ENCODE peak calls at places on chromosomes 4 and X, in eight cellular contexts. E is mesenchymal stem cell; R is NCI-H1417 treated with DMSO at 0.1 percent for 48 hours; M is ovary; C is effector CD4-positive, alpha-beta T cell; P is MM.1S; Y is kidney tubule cell; T is myocyte. G is an unnamed sample.

GRCh38 chr4:87354168-87355102 is 31.8 kb upstream of the HSD17B13 start:
- DNase-seq in E (peak; percentile 53), R (no peak), M (no peak), C (no peak), P (no peak), Y (no peak), T (peak; percentile 33), G (no peak)

GRCh38 chr4:170476351-170476750 is 386.6 kb upstream of the AADAT start:
- DNase-seq in E (peak; percentile 71), R (no peak), M (no peak), C (no peak), P (no peak), Y (no peak), T (no peak), G (no peak)

GRCh38 chr4:113978561-113979156 is 788 bp downstream of the ARSJ start:
- DNase-seq in E (no peak), R (no peak), M (peak; percentile 24), C (no peak), P (no peak), Y (peak; percentile 33), T (no peak), G (no peak)

GRCh38 chr4:121879135-121879534 is 8.9 kb upstream of the BBS7 start:
- DNase-seq in E (no peak), R (no peak), M (no peak), C (no peak), P (no peak), Y (no peak), T (no peak), G (no peak)

GRCh38 chr4:6111354-6111930 is 88.9 kb downstream of the JAKMIP1 start:
- DNase-seq in E (no peak), R (no peak), M (no peak), C (no peak), P (peak; percentile 44), Y (no peak), T (no peak), G (no peak)

GRCh38 chr4:6783111-6783981 is 819 bp downstream of the KIAA0232 start:
- DNase-seq in E (peak; percentile 91), R (peak; percentile 17), M (peak; percentile 94), C (peak; percentile 83), P (peak; percentile 85), Y (peak; percentile 88), T (peak; percentile 94), G (peak; percentile 90)

GRCh38 chrX:1807301-1807731 is 192.5 kb downstream of the ASMT start:
- DNase-seq in E (no peak), R (no peak), M (no peak), C (no peak), P (no peak), Y (peak; percentile 6), T (peak; percentile 22), G (peak; percentile 40)

GRCh38 chrX:76253432-76253831 is 80.6 kb downstream of the PBDC1 start:
- DNase-seq in E (peak; percentile 58), R (no peak), M (no peak), C (no peak), P (peak; percentile 52), Y (peak; percentile 39), T (peak; percentile 36), G (peak; percentile 40)

GRCh38 chrX:150581093-150581775 is 12.8 kb downstream of the MTM1 start:
- DNase-seq in E (peak; percentile 64), R (no peak), M (no peak), C (no peak), P (no peak), Y (peak; percentile 65), T (peak; percentile 39), G (no peak)

GRCh38 chr4:100895572-100896197 is 377.9 kb upstream of the EMCN start:
- DNase-seq in E (peak; percentile 18), R (no peak), M (no peak), C (no peak), P (peak; percentile 71), Y (no peak), T (peak; percentile 12), G (no peak)

GRCh38 chr4:178450614-178451013 is 1008.4 kb upstream of the AGA start:
- DNase-seq in E (no peak), R (no peak), M (no peak), C (no peak), P (no peak), Y (no peak), T (no peak), G (no peak)

GRCh38 chr4:147777456-147778091 is 45.7 kb downstream of the ARHGAP10 start:
- DNase-seq in E (peak; percentile 56), R (no peak), M (no peak), C (no peak), P (no peak), Y (peak; percentile 80), T (no peak), G (no peak)

GRCh38 chr4:47482326-47482725 is 2.7 kb upstream of the ATP10D start:
- DNase-seq in E (peak; percentile 63), R (no peak), M (no peak), C (no peak), P (no peak), Y (no peak), T (peak; percentile 41), G (no peak)

GRCh38 chrX:13084611-13085010 is 40.2 kb upstream of the FAM9C start:
- DNase-seq in E (no peak), R (no peak), M (no peak), C (no peak), P (no peak), Y (no peak), T (no peak), G (no peak)

GRCh38 chr4:111718763-111719537 is 426.3 kb upstream of the FAM241A start:
- DNase-seq in E (no peak), R (no peak), M (no peak), C (no peak), P (no peak), Y (no peak), T (no peak), G (no peak)

GRCh38 chr4:12889054-12889453 is 595.1 kb downstream of the RAB28 start:
- DNase-seq in E (peak; percentile 92), R (no peak), M (no peak), C (no peak), P (no peak), Y (peak; percentile 61), T (peak; percentile 3), G (no peak)

GRCh38 chr4:1792158-1792831 is 798 bp upstream of the FGFR3 start:
- DNase-seq in E (no peak), R (no peak), M (no peak), C (no peak), P (no peak), Y (no peak), T (no peak), G (no peak)

GRCh38 chr4:20026456-20026855 is 225.2 kb upstream of the SLIT2 start:
- DNase-seq in E (no peak), R (no peak), M (no peak), C (no peak), P (no peak), Y (no peak), T (no peak), G (no peak)

GRCh38 chr4:8297141-8297601 is 27.6 kb downstream of the HTRA3 start:
- DNase-seq in E (no peak), R (no peak), M (peak; percentile 8), C (peak; percentile 1), P (no peak), Y (no peak), T (no peak), G (no peak)

GRCh38 chr4:117164338-117164737 is 79.0 kb upstream of the TRAM1L1 start:
- DNase-seq in E (no peak), R (no peak), M (no peak), C (no peak), P (peak; percentile 56), Y (no peak), T (peak; percentile 15), G (no peak)

GRCh38 chr4:118968006-118968405 is 79.4 kb downstream of the SYNPO2 start:
- DNase-seq in E (peak; percentile 95), R (no peak), M (peak; percentile 74), C (no peak), P (peak; percentile 92), Y (peak; percentile 88), T (peak; percentile 95), G (peak; percentile 71)

GRCh38 chrX:108437789-108438623 is at the start of gene COL4A6:
- DNase-seq in E (peak; percentile 37), R (no peak), M (peak; percentile 20), C (no peak), P (no peak), Y (no peak), T (no peak), G (no peak)